ENCODE peak calls at places on chromosomes 1 and 21, in five cellular contexts. One of them, this sample, is unnamed.

GRCh38 chr1:12697406-12697805 is 18.5 kb upstream of the AADACL3 start:
- DNase-seq in SK-N-SH: no peak
- DNase-seq in K562: no peak
- DNase-seq in HepG2: no peak
- DNase-seq in GM12878: no peak
- DNase-seq in this sample: no peak

GRCh38 chr1:31798433-31799195 is 17.2 kb downstream of the SPOCD1 start:
- DNase-seq in GM12878: no peak
- DNase-seq in K562: no peak
- DNase-seq in HepG2: peak
- DNase-seq in SK-N-SH: no peak
- DNase-seq in this sample: no peak

GRCh38 chr21:45254557-45254930 is 33.2 kb downstream of the POFUT2 start:
- DNase-seq in K562: no peak
- DNase-seq in HepG2: no peak
- DNase-seq in SK-N-SH: no peak
- DNase-seq in GM12878: no peak
- DNase-seq in this sample: no peak

GRCh38 chr1:82534996-82535395 is 734.3 kb downstream of the ADGRL2 start:
- DNase-seq in HepG2: no peak
- DNase-seq in K562: no peak
- DNase-seq in GM12878: no peak
- DNase-seq in SK-N-SH: no peak
- DNase-seq in this sample: no peak

GRCh38 chr1:205275916-205276315 is 45.6 kb downstream of the NUAK2 start:
- DNase-seq in HepG2: no peak
- DNase-seq in K562: no peak
- DNase-seq in SK-N-SH: no peak
- DNase-seq in GM12878: no peak
- DNase-seq in this sample: no peak

GRCh38 chr1:3740752-3741151 is 11.5 kb upstream of the CCDC27 start:
- DNase-seq in HepG2: no peak
- DNase-seq in K562: no peak
- DNase-seq in SK-N-SH: no peak
- DNase-seq in GM12878: no peak
- DNase-seq in this sample: no peak

GRCh38 chr1:237478842-237479241 is 411.9 kb downstream of the ZP4 start:
- DNase-seq in SK-N-SH: no peak
- DNase-seq in HepG2: no peak
- DNase-seq in K562: no peak
- DNase-seq in GM12878: no peak
- DNase-seq in this sample: no peak

GRCh38 chr21:41622831-41623548 is 115.0 kb upstream of the TMPRSS2 start:
- DNase-seq in GM12878: no peak
- DNase-seq in K562: no peak
- DNase-seq in SK-N-SH: no peak
- DNase-seq in HepG2: no peak
- DNase-seq in this sample: no peak

GRCh38 chr1:172266528-172267174 is 153.8 kb upstream of the C1orf105 start:
- DNase-seq in K562: no peak
- DNase-seq in HepG2: no peak
- DNase-seq in SK-N-SH: no peak
- DNase-seq in GM12878: no peak
- DNase-seq in this sample: no peak

GRCh38 chr21:29237110-29238051 is 61.3 kb upstream of the BACH1 start:
- DNase-seq in HepG2: no peak
- DNase-seq in GM12878: no peak
- DNase-seq in K562: no peak
- DNase-seq in SK-N-SH: no peak
- DNase-seq in this sample: no peak

GRCh38 chr1:80961464-80962190 is 839.1 kb upstream of the ADGRL2 start:
- DNase-seq in SK-N-SH: no peak
- DNase-seq in HepG2: no peak
- DNase-seq in GM12878: no peak
- DNase-seq in K562: no peak
- DNase-seq in this sample: no peak

GRCh38 chr21:43372663-43373386 is 54.1 kb downstream of the SIK1 start:
- DNase-seq in HepG2: no peak
- DNase-seq in SK-N-SH: no peak
- DNase-seq in GM12878: no peak
- DNase-seq in K562: no peak
- DNase-seq in this sample: no peak

GRCh38 chr1:51953079-51953478 is 37.4 kb downstream of the RAB3B start:
- DNase-seq in GM12878: peak
- DNase-seq in SK-N-SH: no peak
- DNase-seq in K562: no peak
- DNase-seq in HepG2: no peak
- DNase-seq in this sample: no peak

GRCh38 chr1:67792756-67793475 is 40.4 kb downstream of the GNG12 start:
- DNase-seq in GM12878: no peak
- DNase-seq in K562: no peak
- DNase-seq in SK-N-SH: no peak
- DNase-seq in HepG2: no peak
- DNase-seq in this sample: no peak

GRCh38 chr1:179883739-179884138 is 1.7 kb downstream of the TOR1AIP1 start:
- DNase-seq in HepG2: peak
- DNase-seq in K562: peak
- DNase-seq in SK-N-SH: no peak
- DNase-seq in GM12878: peak
- DNase-seq in this sample: peak

GRCh38 chr1:33060579-33061083 is 20.3 kb upstream of the AZIN2 start:
- DNase-seq in K562: no peak
- DNase-seq in GM12878: no peak
- DNase-seq in SK-N-SH: no peak
- DNase-seq in HepG2: no peak
- DNase-seq in this sample: no peak

GRCh38 chr1:182549346-182549745 is 39.7 kb downstream of the RNASEL start:
- DNase-seq in K562: no peak
- DNase-seq in SK-N-SH: no peak
- DNase-seq in HepG2: no peak
- DNase-seq in GM12878: no peak
- DNase-seq in this sample: no peak

GRCh38 chr1:234848972-234849641 is 239.1 kb upstream of the IRF2BP2 start:
- DNase-seq in GM12878: no peak
- DNase-seq in SK-N-SH: no peak
- DNase-seq in HepG2: no peak
- DNase-seq in K562: no peak
- DNase-seq in this sample: no peak

GRCh38 chr1:226123591-226124471 is 61.3 kb downstream of the H3-3A start:
- DNase-seq in K562: no peak
- DNase-seq in SK-N-SH: peak
- DNase-seq in HepG2: no peak
- DNase-seq in GM12878: no peak
- DNase-seq in this sample: peak

GRCh38 chr1:228095161-228095560 is 8.0 kb downstream of the C1orf35 start:
- DNase-seq in HepG2: no peak
- DNase-seq in SK-N-SH: peak
- DNase-seq in GM12878: no peak
- DNase-seq in K562: no peak
- DNase-seq in this sample: no peak

GRCh38 chr1:164641353-164641730 is 82.4 kb downstream of the PBX1 start:
- DNase-seq in HepG2: no peak
- DNase-seq in SK-N-SH: no peak
- DNase-seq in GM12878: no peak
- DNase-seq in K562: no peak
- DNase-seq in this sample: no peak

GRCh38 chr1:179251675-179252074 is 22.2 kb upstream of the ABL2 start:
- DNase-seq in HepG2: peak
- DNase-seq in K562: no peak
- DNase-seq in GM12878: no peak
- DNase-seq in SK-N-SH: peak
- DNase-seq in this sample: peak

GRCh38 chr1:109891930-109892329 is 18.7 kb upstream of the CSF1 start:
- DNase-seq in HepG2: peak
- DNase-seq in K562: no peak
- DNase-seq in GM12878: no peak
- DNase-seq in SK-N-SH: no peak
- DNase-seq in this sample: no peak

GRCh38 chr1:18773753-18774152 is 85.7 kb downstream of the TAS1R2 start:
- DNase-seq in SK-N-SH: no peak
- DNase-seq in HepG2: no peak
- DNase-seq in GM12878: no peak
- DNase-seq in K562: no peak
- DNase-seq in this sample: no peak

GRCh38 chr1:205506409-205507196 is 2.1 kb downstream of the CDK18 start:
- DNase-seq in SK-N-SH: no peak
- DNase-seq in GM12878: no peak
- DNase-seq in K562: no peak
- DNase-seq in HepG2: no peak
- DNase-seq in this sample: no peak

GRCh38 chr1:108016451-108016920 is 51.5 kb upstream of the VAV3 start:
- DNase-seq in HepG2: no peak
- DNase-seq in K562: peak
- DNase-seq in SK-N-SH: peak
- DNase-seq in GM12878: no peak
- DNase-seq in this sample: no peak

GRCh38 chr1:56577859-56578663 is 1.3 kb downstream of the PLPP3 start:
- DNase-seq in SK-N-SH: peak
- DNase-seq in GM12878: no peak
- DNase-seq in HepG2: peak
- DNase-seq in K562: no peak
- DNase-seq in this sample: peak

GRCh38 chr1:221141059-221141458 is 261.8 kb downstream of the HLX start:
- DNase-seq in GM12878: no peak
- DNase-seq in SK-N-SH: no peak
- DNase-seq in HepG2: no peak
- DNase-seq in K562: no peak
- DNase-seq in this sample: no peak

GRCh38 chr1:22878626-22879025 is 94.0 kb downstream of the LACTBL1 start:
- DNase-seq in SK-N-SH: no peak
- DNase-seq in HepG2: no peak
- DNase-seq in K562: no peak
- DNase-seq in GM12878: no peak
- DNase-seq in this sample: no peak

GRCh38 chr1:115838426-115838804 is 2.5 kb downstream of the NHLH2 start:
- DNase-seq in GM12878: no peak
- DNase-seq in HepG2: no peak
- DNase-seq in K562: no peak
- DNase-seq in SK-N-SH: peak
- DNase-seq in this sample: peak

GRCh38 chr21:37529649-37530048 is 163.1 kb downstream of the DYRK1A start:
- DNase-seq in K562: no peak
- DNase-seq in GM12878: no peak
- DNase-seq in HepG2: no peak
- DNase-seq in SK-N-SH: no peak
- DNase-seq in this sample: no peak

GRCh38 chr1:33296082-33296458 is 24.8 kb downstream of the A3GALT2 start:
- DNase-seq in K562: no peak
- DNase-seq in HepG2: no peak
- DNase-seq in SK-N-SH: no peak
- DNase-seq in GM12878: no peak
- DNase-seq in this sample: no peak

GRCh38 chr1:69523032-69523431 is 44.7 kb upstream of the LRRC7 start:
- DNase-seq in GM12878: no peak
- DNase-seq in HepG2: no peak
- DNase-seq in K562: no peak
- DNase-seq in SK-N-SH: no peak
- DNase-seq in this sample: no peak

GRCh38 chr21:45981641-45982255 is at the start of gene COL6A1:
- DNase-seq in SK-N-SH: peak
- DNase-seq in GM12878: no peak
- DNase-seq in K562: peak
- DNase-seq in HepG2: no peak
- DNase-seq in this sample: peak

GRCh38 chr1:160061376-160062100 is 8.4 kb downstream of the KCNJ10 start:
- DNase-seq in GM12878: no peak
- DNase-seq in SK-N-SH: no peak
- DNase-seq in HepG2: no peak
- DNase-seq in K562: peak
- DNase-seq in this sample: no peak
- TF ChIP-seq FOXM1 in GM12878: no peak
- TF ChIP-seq FOXM1 in SK-N-SH: no peak
- TF ChIP-seq FOXM1 in HepG2: no peak
- TF ChIP-seq FOXM1 in K562: no peak
- TF ChIP-seq FOXM1 in this sample: no peak

DNA sequence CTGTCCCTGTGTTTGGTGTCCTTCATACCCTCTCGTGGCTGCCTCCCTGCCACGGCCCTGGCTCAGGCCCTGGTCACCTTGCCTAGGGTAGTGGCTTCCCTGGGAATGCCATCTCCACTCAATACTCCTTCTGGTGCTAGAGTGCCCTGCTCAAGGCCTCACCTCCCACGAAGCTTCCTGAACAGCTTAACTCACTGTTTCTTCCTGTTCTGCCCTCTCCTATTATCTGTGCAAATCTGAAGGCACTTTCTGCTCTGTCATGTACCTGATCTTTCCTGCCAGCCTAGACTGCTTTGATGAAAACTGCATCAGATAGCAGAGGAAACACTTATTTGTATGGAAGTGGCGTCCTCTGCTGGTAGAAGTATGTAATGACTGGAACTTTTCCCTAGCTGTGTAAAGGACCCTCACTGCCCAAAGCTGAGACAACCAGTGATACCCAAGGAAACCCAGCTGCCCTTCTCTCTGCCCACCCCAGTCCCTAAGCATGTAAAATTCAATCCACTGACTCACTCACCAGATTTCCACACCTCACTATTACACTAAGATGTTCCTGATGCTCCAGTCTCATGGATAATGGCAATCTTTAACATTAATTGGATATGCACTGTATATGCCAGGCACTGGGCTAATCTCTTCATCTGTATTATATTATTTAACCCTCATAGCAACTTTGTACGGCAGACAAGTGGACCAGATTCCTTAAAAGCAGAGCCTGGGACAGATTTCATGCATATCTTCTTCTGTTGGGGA is 36.2 kb upstream of the BTG2 start:
- DNase-seq in GM12878: no peak
- DNase-seq in K562: peak
- DNase-seq in SK-N-SH: peak
- DNase-seq in HepG2: peak
- DNase-seq in this sample: peak
- TF ChIP-seq FOXM1 in GM12878: no peak
- TF ChIP-seq FOXM1 in K562: no peak
- TF ChIP-seq FOXM1 in SK-N-SH: no peak
- TF ChIP-seq FOXM1 in HepG2: no peak
- TF ChIP-seq FOXM1 in this sample: no peak

GRCh38 chr1:218350909-218351616 is 5.9 kb downstream of the TGFB2 start:
- DNase-seq in SK-N-SH: no peak
- DNase-seq in K562: no peak
- DNase-seq in HepG2: no peak
- DNase-seq in GM12878: no peak
- DNase-seq in this sample: no peak
- TF ChIP-seq FOXM1 in SK-N-SH: no peak
- TF ChIP-seq FOXM1 in K562: no peak
- TF ChIP-seq FOXM1 in HepG2: no peak
- TF ChIP-seq FOXM1 in GM12878: no peak
- TF ChIP-seq FOXM1 in this sample: no peak

GRCh38 chr1:54358503-54359168 is 47.6 kb downstream of the SSBP3 start:
- DNase-seq in K562: no peak
- DNase-seq in GM12878: no peak
- DNase-seq in SK-N-SH: no peak
- DNase-seq in HepG2: no peak
- DNase-seq in this sample: no peak
- TF ChIP-seq FOXM1 in K562: no peak
- TF ChIP-seq FOXM1 in GM12878: no peak
- TF ChIP-seq FOXM1 in SK-N-SH: no peak
- TF ChIP-seq FOXM1 in HepG2: no peak
- TF ChIP-seq FOXM1 in this sample: no peak

GRCh38 chr21:17523007-17523451 is 10.2 kb downstream of the CXADR start:
- DNase-seq in HepG2: peak
- DNase-seq in GM12878: no peak
- DNase-seq in K562: no peak
- DNase-seq in SK-N-SH: no peak
- DNase-seq in this sample: no peak
- TF ChIP-seq FOXM1 in HepG2: no peak
- TF ChIP-seq FOXM1 in GM12878: no peak
- TF ChIP-seq FOXM1 in K562: no peak
- TF ChIP-seq FOXM1 in SK-N-SH: no peak
- TF ChIP-seq FOXM1 in this sample: no peak